ENCODE peak calls at places on chromosome 14, in nine cellular contexts. J is A549, U is small intestine, T is stomach, A is aorta, S is endothelial cell of umbilical vein, Y is left lung, D is cardiac muscle cell, O is HCT116. E is an unnamed sample. For H3K9me3, the result is how much of the 10 kb centered on the place peaks cover.

GRCh38 chr14:99944241-99944651 is 121.0 kb upstream of the EVL start:
- DNase-seq in J (no peak), T (peak), O (no peak), U (peak), D (no peak), S (no peak), A (no peak), Y (no peak), E (no peak)

GRCh38 chr14:77007975-77008421 is 20.5 kb downstream of the IRF2BPL start:
- DNase-seq in O (no peak), D (no peak), J (no peak), U (no peak), S (no peak), T (peak), Y (peak), A (peak), E (no peak)

GRCh38 chr14:54253195-54253947 is 143.4 kb upstream of the CDKN3 start:
- DNase-seq in A (no peak), T (no peak), O (peak), D (no peak), Y (no peak), J (peak), S (peak), U (no peak), E (peak)

GRCh38 chr14:41663478-41663845 is 56.8 kb downstream of the LRFN5 start:
- DNase-seq in A (no peak), S (no peak), J (no peak), D (no peak), T (no peak), O (no peak), U (no peak), Y (no peak), E (no peak)

GRCh38 chr14:46840971-46841729 is 189.6 kb upstream of the RPL10L start:
- DNase-seq in D (peak), T (no peak), J (no peak), Y (no peak), O (no peak), A (no peak), U (no peak), S (no peak), E (no peak)

GRCh38 chr14:61186793-61187641 is 94.1 kb downstream of the TMEM30B start:
- DNase-seq in J (no peak), D (peak), O (no peak), A (no peak), T (no peak), U (no peak), Y (no peak), S (peak), E (no peak)

GRCh38 chr14:95524706-95525512 is 8.5 kb upstream of the SYNE3 start:
- DNase-seq in O (peak), Y (no peak), J (no peak), S (no peak), U (peak), D (no peak), T (no peak), A (no peak), E (no peak)

GRCh38 chr14:103165323-103165722 is 42.1 kb downstream of the TNFAIP2 start:
- DNase-seq in U (no peak), D (no peak), S (no peak), T (no peak), O (no peak), J (no peak), A (no peak), Y (no peak), E (no peak)

GRCh38 chr14:63896278-63896720 is 43.5 kb downstream of the SYNE2 start:
- DNase-seq in S (peak), Y (no peak), T (peak), D (no peak), U (peak), J (no peak), A (no peak), O (peak), E (no peak)

GRCh38 chr14:94622653-94623421 is 10.6 kb downstream of the SERPINA3 start:
- DNase-seq in J (no peak), Y (no peak), S (no peak), A (no peak), D (no peak), T (no peak), O (no peak), U (no peak), E (no peak)

GRCh38 chr14:33680873-33681272 is 270.0 kb downstream of the EGLN3 start:
- DNase-seq in S (no peak), D (no peak), O (no peak), U (no peak), T (no peak), A (no peak), Y (no peak), J (no peak), E (no peak)

GRCh38 chr14:75399819-75400678 is 27.8 kb upstream of the JDP2 start:
- DNase-seq in U (peak), A (peak), O (no peak), S (peak), T (peak), D (no peak), Y (peak), J (peak), E (no peak)

GRCh38 chr14:77302926-77303325 is 17.8 kb downstream of the POMT2 start:
- DNase-seq in U (no peak), D (no peak), J (peak), O (peak), A (no peak), S (peak), Y (no peak), T (no peak), E (no peak)

GRCh38 chr14:52961060-52961639 is 10.3 kb upstream of the FERMT2 start:
- DNase-seq in D (peak), O (peak), S (peak), J (peak), Y (no peak), U (peak), A (no peak), T (peak), E (peak)

GRCh38 chr14:27587103-27587502 is 989.3 kb upstream of the NOVA1 start:
- DNase-seq in A (no peak), O (no peak), S (no peak), J (no peak), T (no peak), D (no peak), U (no peak), Y (no peak), E (no peak)

GRCh38 chr14:103526247-103526913 is 2.6 kb upstream of the TRMT61A start:
- DNase-seq in A (no peak), S (no peak), U (no peak), Y (no peak), J (no peak), O (no peak), T (no peak), D (no peak), E (no peak)

GRCh38 chr14:90900712-90901111 is 84.5 kb upstream of the TTC7B start:
- DNase-seq in T (no peak), J (no peak), U (no peak), S (peak), A (no peak), O (no peak), Y (no peak), D (no peak), E (no peak)

GRCh38 chr14:55582741-55583140 is 2.7 kb downstream of the KTN1 start:
- DNase-seq in J (no peak), T (no peak), Y (no peak), D (no peak), A (no peak), U (no peak), S (no peak), O (no peak), E (no peak)

GRCh38 chr14:78970677-78971076 is 800.5 kb downstream of the NRXN3 start:
- DNase-seq in O (no peak), J (no peak), T (no peak), S (no peak), Y (no peak), A (no peak), U (no peak), D (no peak), E (no peak)

GRCh38 chr14:30798516-30798915 is 75.8 kb upstream of the COCH start:
- DNase-seq in T (no peak), O (no peak), A (no peak), S (no peak), Y (no peak), J (no peak), D (no peak), U (no peak), E (no peak)

GRCh38 chr14:93067088-93067487 is 48.6 kb downstream of the ITPK1 start:
- DNase-seq in J (no peak), T (no peak), D (no peak), O (no peak), Y (peak), S (no peak), U (no peak), A (no peak), E (no peak)

GRCh38 chr14:74508844-74509428 is 15.4 kb downstream of the ISCA2 start:
- DNase-seq in U (no peak), A (peak), Y (no peak), O (no peak), J (no peak), D (no peak), T (no peak), S (no peak), E (no peak)

GRCh38 chr14:71574976-71575375 is 357.3 kb upstream of the RGS6 start:
- DNase-seq in O (no peak), U (peak), D (peak), J (peak), T (no peak), A (no peak), S (peak), Y (no peak), E (peak)

GRCh38 chr14:104844306-104845032 is 20.6 kb upstream of the CEP170B start:
- DNase-seq in Y (peak), J (no peak), T (no peak), D (no peak), U (no peak), S (no peak), O (no peak), A (peak), E (no peak)

GRCh38 chr14:54338696-54339317 is 58.0 kb upstream of the CDKN3 start:
- DNase-seq in D (peak), O (peak), S (peak), T (no peak), U (peak), A (no peak), J (peak), Y (no peak), E (peak)

GRCh38 chr14:95480109-95480886 is 36.2 kb downstream of the SYNE3 start:
- DNase-seq in Y (no peak), O (no peak), S (no peak), T (no peak), J (no peak), D (no peak), A (peak), U (no peak), E (no peak)

GRCh38 chr14:54220122-54220691 is 176.6 kb upstream of the CDKN3 start:
- DNase-seq in J (no peak), S (peak), D (peak), A (no peak), Y (no peak), U (no peak), O (no peak), T (no peak), E (no peak)

GRCh38 chr14:102140750-102141145 is 1.1 kb downstream of the WDR20 start:
- DNase-seq in A (no peak), U (no peak), D (no peak), J (no peak), T (no peak), S (peak), O (no peak), Y (no peak), E (no peak)

GRCh38 chr14:73829526-73830431 is 21.9 kb upstream of the PTGR2 start:
- DNase-seq in U (peak), A (no peak), J (no peak), S (peak), O (no peak), T (no peak), D (no peak), Y (no peak), E (peak)

DNA sequence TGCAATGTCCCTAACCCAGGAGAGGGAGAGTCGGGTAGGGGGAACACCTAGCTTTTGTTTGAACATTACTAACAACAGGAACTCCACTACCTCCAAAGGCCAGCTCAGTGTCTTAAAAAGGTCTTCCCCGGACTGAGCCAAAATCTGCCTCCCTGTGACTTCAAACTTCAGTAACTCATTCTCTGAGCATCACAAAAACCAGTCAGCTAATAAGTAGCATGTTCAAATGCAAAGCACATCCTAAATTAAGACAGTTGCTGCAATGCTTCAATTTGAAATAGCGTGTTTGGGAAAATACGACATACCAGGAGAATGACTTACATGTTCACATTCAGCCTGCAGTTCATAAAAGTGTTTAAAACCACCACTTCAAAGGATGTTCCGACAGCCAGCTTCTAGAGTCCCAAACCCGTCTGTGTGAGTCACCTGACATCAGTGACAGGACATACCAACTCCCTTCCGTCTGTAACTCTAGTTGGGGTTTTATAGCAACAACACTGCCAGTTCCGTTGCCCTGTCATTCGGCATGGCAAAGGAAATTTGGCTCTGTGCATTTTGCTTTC is 13.0 kb downstream of the ZFP36L1 start:
- DNase-seq in Y (no peak), U (peak), A (no peak), J (no peak), T (peak), D (no peak), O (peak), S (peak), E (no peak)
- H3K4me3 ChIP-seq in Y (no peak), U (no peak), A (no peak), J (no peak), T (no peak), D (no peak), O (peak), S (no peak), E (no peak)

DNA sequence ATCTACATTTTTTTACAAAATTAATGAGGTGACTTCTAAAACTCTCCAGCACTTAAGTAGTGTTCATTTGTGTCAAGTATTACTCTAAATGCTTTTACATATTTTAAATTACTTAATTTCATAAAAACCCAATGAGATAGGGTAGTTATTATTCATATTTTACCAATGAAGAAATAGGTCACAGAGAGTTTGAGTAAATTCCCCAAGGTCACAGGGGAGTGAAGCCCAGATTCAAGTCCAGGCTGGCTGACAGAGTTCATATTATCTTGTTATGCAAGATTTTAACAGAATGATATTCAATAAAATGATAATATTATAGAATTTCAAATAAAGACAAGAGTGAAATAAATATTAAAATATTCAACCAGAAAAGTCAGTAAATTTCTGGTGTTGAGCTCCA is 672.8 kb upstream of the FLRT2 start:
- DNase-seq in T (no peak), D (no peak), J (no peak), S (no peak), Y (no peak), A (no peak), O (no peak), U (no peak), E (no peak)
- H3K9me3 ChIP-seq in T (under half), D (under half), J (under half), S (under half), Y (under half), A (under half), O (under half), U (under half), E (under half)

DNA sequence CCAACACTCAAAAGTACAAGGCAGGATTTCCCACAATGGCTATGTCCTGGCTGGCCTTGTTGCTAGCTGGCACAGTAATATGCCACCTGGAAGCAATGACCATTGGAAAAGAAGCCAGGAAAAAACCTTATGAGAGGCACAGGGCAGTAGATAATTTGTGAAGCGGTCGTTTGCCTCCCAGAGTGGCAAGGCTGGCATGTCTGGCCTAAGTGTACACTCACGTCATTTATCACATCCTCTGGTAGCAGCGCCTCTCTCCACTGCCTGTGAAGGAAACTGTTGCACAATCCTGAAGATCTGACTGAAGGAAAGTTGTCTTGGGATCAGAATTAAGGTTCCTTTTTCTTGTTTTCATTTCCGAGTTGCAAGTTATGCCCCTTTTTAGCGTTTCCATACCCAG is 408.5 kb downstream of the ZFP36L1 start:
- DNase-seq in J (no peak), U (no peak), T (no peak), A (no peak), Y (no peak), O (no peak), D (no peak), S (no peak), E (no peak)
- H3K27ac ChIP-seq in J (peak), U (no peak), T (peak), A (peak), Y (peak), O (no peak), D (no peak), S (no peak), E (no peak)

DNA sequence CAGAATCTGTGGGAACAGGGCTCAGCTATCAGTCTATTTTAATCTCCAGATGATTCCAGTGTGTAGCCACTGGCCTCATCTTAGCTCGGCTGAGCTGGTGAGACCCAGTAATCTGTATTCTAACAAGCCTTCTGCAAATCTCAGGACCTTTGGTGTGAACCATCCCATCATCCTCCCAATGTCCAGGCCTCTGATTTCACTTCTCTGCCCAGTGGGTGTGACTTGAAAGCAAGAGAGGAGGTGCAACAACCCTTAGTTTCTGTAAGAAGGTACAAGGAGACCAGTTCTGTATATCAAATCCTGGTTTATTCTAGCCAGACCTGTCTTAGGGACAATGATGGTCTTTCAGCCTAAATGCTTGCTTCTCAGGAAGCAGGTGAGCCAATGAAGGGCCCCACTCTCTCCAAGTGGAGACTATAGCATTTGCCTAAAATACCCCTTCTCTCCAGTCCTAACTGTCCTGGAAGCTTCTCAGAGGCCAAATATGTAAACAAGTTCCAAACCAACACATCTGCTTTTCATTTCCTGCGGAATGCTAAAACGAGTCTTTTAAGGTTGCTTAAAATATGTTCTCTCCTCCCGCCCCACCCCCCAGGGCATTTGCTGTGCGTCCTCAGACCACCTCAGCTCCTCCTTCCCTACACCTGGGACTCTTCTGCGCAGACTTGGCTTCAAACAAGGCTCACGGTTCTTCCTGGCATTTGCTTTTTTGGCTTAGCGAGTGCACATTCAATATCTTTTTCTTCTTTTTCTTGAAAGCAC is 78.4 kb upstream of the FUT8 start:
- DNase-seq in D (no peak), U (no peak), O (no peak), Y (no peak), S (no peak), A (no peak), J (no peak), T (no peak), E (peak)
- H3K4me3 ChIP-seq in D (no peak), U (no peak), O (no peak), Y (no peak), S (no peak), A (no peak), J (no peak), T (no peak), E (no peak)

GRCh38 chr14:29754134-29754533 is 173.5 kb downstream of the PRKD1 start:
- DNase-seq in J (no peak), D (no peak), A (no peak), O (no peak), T (no peak), Y (no peak), S (no peak), U (no peak), E (no peak)
- H3K9me3 ChIP-seq in J (under half), D (under half), A (under half), O (under half), T (under half), Y (under half), S (under half), U (under half), E (under half)

GRCh38 chr14:23580152-23580926 is 1.7 kb upstream of the JPH4 start:
- DNase-seq in D (no peak), T (peak), Y (peak), O (no peak), A (peak), U (no peak), S (no peak), J (no peak), E (no peak)
- H3K27ac ChIP-seq in D (no peak), T (no peak), Y (no peak), O (no peak), A (no peak), U (no peak), S (no peak), J (no peak), E (no peak)

DNA sequence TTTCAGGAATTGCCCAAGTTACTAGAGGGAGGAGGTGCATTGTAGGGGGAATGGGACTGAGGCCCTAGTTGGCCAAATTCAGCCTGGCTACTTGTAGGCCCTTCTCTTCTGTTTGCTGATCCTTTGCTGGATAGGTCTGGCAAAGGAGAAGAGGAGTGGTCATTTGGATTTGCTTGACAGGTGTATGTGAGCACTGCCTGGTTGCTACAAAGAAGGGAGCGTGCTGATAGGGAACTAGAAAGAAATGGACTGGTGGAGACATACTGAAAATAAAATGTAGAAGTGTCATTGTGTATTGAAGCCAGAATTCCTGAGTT is 3.6 kb downstream of the PSMA6 start:
- DNase-seq in U (no peak), O (no peak), T (no peak), S (no peak), Y (no peak), J (no peak), A (no peak), D (peak), E (no peak)
- H3K4me3 ChIP-seq in U (no peak), O (no peak), T (no peak), S (no peak), Y (no peak), J (no peak), A (no peak), D (no peak), E (no peak)

GRCh38 chr14:105850853-105851581 is 324.6 kb downstream of the TMEM121 start:
- DNase-seq in U (no peak), J (no peak), T (no peak), Y (peak), S (no peak), D (no peak), A (peak), O (no peak), E (no peak)

GRCh38 chr14:105852378-105853088 is 326.1 kb downstream of the TMEM121 start:
- DNase-seq in D (no peak), Y (peak), O (no peak), A (peak), T (no peak), S (no peak), J (no peak), U (no peak), E (no peak)

GRCh38 chr14:105853089-105853906 is 326.9 kb downstream of the TMEM121 start:
- DNase-seq in T (no peak), U (no peak), S (no peak), A (peak), O (no peak), J (no peak), Y (peak), D (no peak), E (no peak)

GRCh38 chr14:105849933-105850626 is 323.7 kb downstream of the TMEM121 start:
- DNase-seq in Y (peak), U (no peak), J (no peak), D (no peak), O (no peak), T (no peak), A (no peak), S (no peak), E (no peak)

GRCh38 chr14:105851716-105852377 is 325.5 kb downstream of the TMEM121 start:
- DNase-seq in O (no peak), S (no peak), T (no peak), A (peak), U (no peak), J (no peak), Y (peak), D (no peak), E (no peak)
- H3K9me3 ChIP-seq in O (under half), S (under half), T (under half), A (under half), U (under half), J (under half), Y (under half), D (under half), E (half or more)

E was measured in AG04450.